ENCODE peak calls at places on chromosomes 2 and 18, in four cellular contexts. One of them, this sample, is unnamed.
A peak's percentile ranks its signal among the peaks of the same experiment; 100 is the strongest.

GRCh38 chr2:95377216-95377530 is 25.3 kb upstream of the FAHD2A start:
- DNase-seq in K562: no peak
- DNase-seq in A549: no peak
- DNase-seq in stomach: no peak
- DNase-seq in this sample: no peak

GRCh38 chr2:2788076-2788475 is 457.0 kb upstream of the MYT1L start:
- DNase-seq in stomach: no peak
- DNase-seq in K562: no peak
- DNase-seq in A549: no peak
- DNase-seq in this sample: no peak

GRCh38 chr18:34224423-34225217 is at the start of gene NOL4:
- DNase-seq in A549: peak; percentile 4
- DNase-seq in stomach: peak; percentile 45
- DNase-seq in K562: no peak
- DNase-seq in this sample: no peak

GRCh38 chr18:55634545-55634944 is 46.6 kb upstream of the TCF4 start:
- DNase-seq in A549: no peak
- DNase-seq in K562: no peak
- DNase-seq in stomach: no peak
- DNase-seq in this sample: no peak

GRCh38 chr2:40240067-40240466 is 211.8 kb downstream of the SLC8A1 start:
- DNase-seq in K562: no peak
- DNase-seq in stomach: peak; percentile 39
- DNase-seq in A549: no peak
- DNase-seq in this sample: peak; percentile 57

GRCh38 chr2:239884051-239884405 is 141.1 kb downstream of the NDUFA10 start:
- DNase-seq in stomach: no peak
- DNase-seq in A549: no peak
- DNase-seq in K562: no peak
- DNase-seq in this sample: no peak

GRCh38 chr2:24971300-24971549 is 530 bp downstream of the DNAJC27 start:
- DNase-seq in stomach: peak; percentile 29
- DNase-seq in K562: no peak
- DNase-seq in A549: no peak
- DNase-seq in this sample: no peak

GRCh38 chr2:25252291-25253152 is 84.1 kb upstream of the POMC start:
- DNase-seq in stomach: peak; percentile 61
- DNase-seq in K562: peak; percentile 97
- DNase-seq in A549: peak; percentile 55
- DNase-seq in this sample: peak; percentile 32

GRCh38 chr18:31566576-31567306 is 24.9 kb upstream of the TTR start:
- DNase-seq in K562: no peak
- DNase-seq in stomach: no peak
- DNase-seq in A549: no peak
- DNase-seq in this sample: no peak

GRCh38 chr2:85539361-85540130 is 578 bp downstream of the MAT2A start:
- DNase-seq in stomach: peak; percentile 64
- DNase-seq in K562: peak; percentile 83
- DNase-seq in A549: peak; percentile 83
- DNase-seq in this sample: peak; percentile 57

GRCh38 chr2:28621172-28622100 is 125.6 kb downstream of the PLB1 start:
- DNase-seq in A549: peak; percentile 68
- DNase-seq in K562: peak; percentile 47
- DNase-seq in stomach: peak; percentile 81
- DNase-seq in this sample: peak; percentile 62

GRCh38 chr2:226057914-226058313 is 658.4 kb downstream of the NYAP2 start:
- DNase-seq in stomach: no peak
- DNase-seq in A549: no peak
- DNase-seq in K562: no peak
- DNase-seq in this sample: no peak

GRCh38 chr2:15571729-15572128 is 10.6 kb upstream of the NBAS start:
- DNase-seq in A549: no peak
- DNase-seq in stomach: no peak
- DNase-seq in K562: no peak
- DNase-seq in this sample: no peak

GRCh38 chr2:197205590-197206215 is 104.9 kb downstream of the ANKRD44 start:
- DNase-seq in K562: no peak
- DNase-seq in A549: no peak
- DNase-seq in stomach: peak; percentile 27
- DNase-seq in this sample: no peak

GRCh38 chr2:159971365-159972122 is 90.9 kb downstream of the PLA2R1 start:
- DNase-seq in K562: no peak
- DNase-seq in stomach: no peak
- DNase-seq in A549: no peak
- DNase-seq in this sample: no peak

GRCh38 chr2:140759431-140760156 is 1371.2 kb downstream of the LRP1B start:
- DNase-seq in stomach: no peak
- DNase-seq in K562: no peak
- DNase-seq in A549: no peak
- DNase-seq in this sample: no peak

GRCh38 chr2:71576541-71576940 is 123.2 kb downstream of the DYSF start:
- DNase-seq in stomach: no peak
- DNase-seq in A549: no peak
- DNase-seq in K562: no peak
- DNase-seq in this sample: no peak

GRCh38 chr18:376307-376706 is 108.5 kb upstream of the THOC1 start:
- DNase-seq in A549: no peak
- DNase-seq in K562: no peak
- DNase-seq in stomach: no peak
- DNase-seq in this sample: peak; percentile 36

GRCh38 chr18:48992791-48993555 is 42.2 kb upstream of the SMAD7 start:
- DNase-seq in K562: no peak
- DNase-seq in stomach: no peak
- DNase-seq in A549: no peak
- DNase-seq in this sample: peak; percentile 37

GRCh38 chr2:19504400-19505198 is 146.2 kb upstream of the OSR1 start:
- DNase-seq in A549: peak; percentile 81
- DNase-seq in K562: no peak
- DNase-seq in stomach: no peak
- DNase-seq in this sample: no peak

GRCh38 chr18:56235061-56235772 is 403.2 kb downstream of the TXNL1 start:
- DNase-seq in stomach: no peak
- DNase-seq in K562: no peak
- DNase-seq in A549: no peak
- DNase-seq in this sample: no peak

GRCh38 chr18:27865431-27865830 is 311.5 kb downstream of the CDH2 start:
- DNase-seq in stomach: no peak
- DNase-seq in K562: no peak
- DNase-seq in A549: no peak
- DNase-seq in this sample: no peak

GRCh38 chr18:9766076-9766481 is 58.0 kb downstream of the RAB31 start:
- DNase-seq in stomach: no peak
- DNase-seq in A549: no peak
- DNase-seq in K562: no peak
- DNase-seq in this sample: no peak

GRCh38 chr2:17136895-17137294 is 381.3 kb downstream of the RAD51AP2 start:
- DNase-seq in stomach: no peak
- DNase-seq in A549: no peak
- DNase-seq in K562: no peak
- DNase-seq in this sample: no peak

GRCh38 chr2:241701155-241701404 is 759 bp upstream of the ING5 start:
- DNase-seq in K562: no peak
- DNase-seq in A549: no peak
- DNase-seq in stomach: no peak
- DNase-seq in this sample: no peak

GRCh38 chr2:7430869-7431641 is 513.8 kb downstream of the RNF144A start:
- DNase-seq in K562: no peak
- DNase-seq in A549: no peak
- DNase-seq in stomach: peak; percentile 36
- DNase-seq in this sample: no peak

GRCh38 chr18:61738488-61738887 is 154.3 kb downstream of the RNF152 start:
- DNase-seq in K562: no peak
- DNase-seq in stomach: no peak
- DNase-seq in A549: no peak
- DNase-seq in this sample: no peak

GRCh38 chr2:241981076-241981700 is 111.7 kb downstream of the RTP5 start:
- DNase-seq in A549: no peak
- DNase-seq in stomach: peak; percentile 17
- DNase-seq in K562: no peak
- DNase-seq in this sample: no peak

GRCh38 chr2:209790066-209790728 is 18.6 kb downstream of the UNC80 start:
- DNase-seq in K562: no peak
- DNase-seq in stomach: no peak
- DNase-seq in A549: no peak
- DNase-seq in this sample: no peak

GRCh38 chr2:222440670-222441422 is 16.5 kb downstream of the SGPP2 start:
- DNase-seq in stomach: no peak
- DNase-seq in A549: peak; percentile 18
- DNase-seq in K562: no peak
- DNase-seq in this sample: no peak

GRCh38 chr2:236774171-236774570 is 204.5 kb downstream of the ACKR3 start:
- DNase-seq in A549: no peak
- DNase-seq in stomach: no peak
- DNase-seq in K562: no peak
- DNase-seq in this sample: no peak

GRCh38 chr2:168571061-168571460 is 115.0 kb downstream of the CERS6 start:
- DNase-seq in K562: no peak
- DNase-seq in stomach: no peak
- DNase-seq in A549: no peak
- DNase-seq in this sample: no peak

GRCh38 chr18:70372450-70373061 is 83.7 kb downstream of the SOCS6 start:
- DNase-seq in K562: no peak
- DNase-seq in stomach: no peak
- DNase-seq in A549: no peak
- DNase-seq in this sample: no peak

GRCh38 chr18:70371085-70371735 is 82.4 kb downstream of the SOCS6 start:
- DNase-seq in K562: no peak
- DNase-seq in A549: no peak
- DNase-seq in stomach: no peak
- DNase-seq in this sample: no peak

GRCh38 chr18:70374154-70374553 is 85.3 kb downstream of the SOCS6 start:
- DNase-seq in stomach: no peak
- DNase-seq in A549: peak; percentile 55
- DNase-seq in K562: no peak
- DNase-seq in this sample: no peak

GRCh38 chr18:70371908-70372307 is 83.1 kb downstream of the SOCS6 start:
- DNase-seq in stomach: no peak
- DNase-seq in A549: peak; percentile 58
- DNase-seq in K562: no peak
- DNase-seq in this sample: no peak

DNA sequence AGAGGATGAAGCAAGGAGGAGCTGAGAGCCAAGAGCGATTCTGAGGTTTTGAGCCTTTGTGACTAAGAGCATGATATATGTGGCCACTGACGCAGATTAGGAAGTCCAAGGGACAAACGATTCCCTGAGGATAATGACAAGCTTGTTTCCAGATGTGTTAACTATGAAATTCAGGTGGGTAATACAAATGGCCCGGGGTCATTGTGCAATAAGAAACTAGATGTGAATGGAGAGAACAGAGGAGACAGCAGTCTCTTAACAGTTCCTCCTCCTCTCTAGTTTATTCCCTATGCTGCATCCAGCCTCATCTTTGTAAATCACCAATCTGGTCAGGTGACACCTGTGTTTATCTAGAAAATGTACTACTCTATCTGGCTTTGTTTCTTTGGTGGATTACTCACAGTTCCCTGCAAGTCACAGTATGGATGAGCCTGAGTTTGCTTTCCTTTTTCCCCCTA is 84.2 kb downstream of the SOCS6 start:
- DNase-seq in A549: peak; percentile 97
- DNase-seq in stomach: no peak
- DNase-seq in K562: no peak
- DNase-seq in this sample: no peak
- TF ChIP-seq EP300 in A549: peak; percentile 99
- TF ChIP-seq EP300 in stomach: no peak
- TF ChIP-seq EP300 in K562: no peak
- TF ChIP-seq EP300 in this sample: no peak

GRCh38 chr2:230307485-230307884 is 19.5 kb upstream of the SP140L start:
- DNase-seq in stomach: no peak
- DNase-seq in K562: no peak
- DNase-seq in A549: no peak
- DNase-seq in this sample: no peak
- H3K4me1 ChIP-seq in stomach: no peaks in the 10 kb centered on the region
- H3K4me1 ChIP-seq in K562: peaks cover 8% of the 10 kb centered on the region
- H3K4me1 ChIP-seq in A549: no peaks in the 10 kb centered on the region
- H3K4me1 ChIP-seq in this sample: no peaks in the 10 kb centered on the region

GRCh38 chr18:47746615-47747014 is 183.8 kb downstream of the SMAD2 start:
- DNase-seq in stomach: peak; percentile 17
- DNase-seq in K562: no peak
- DNase-seq in A549: no peak
- DNase-seq in this sample: no peak

GRCh38 chr18:47747260-47747795 is 183.1 kb downstream of the SMAD2 start:
- DNase-seq in A549: no peak
- DNase-seq in stomach: peak; percentile 19
- DNase-seq in K562: no peak
- DNase-seq in this sample: no peak

GRCh38 chr18:47748093-47748796 is 182.2 kb downstream of the SMAD2 start:
- DNase-seq in K562: no peak
- DNase-seq in stomach: peak; percentile 24
- DNase-seq in A549: no peak
- DNase-seq in this sample: no peak

GRCh38 chr18:47750889-47751423 is 179.5 kb downstream of the SMAD2 start:
- DNase-seq in stomach: peak; percentile 16
- DNase-seq in A549: no peak
- DNase-seq in K562: no peak
- DNase-seq in this sample: no peak

DNA sequence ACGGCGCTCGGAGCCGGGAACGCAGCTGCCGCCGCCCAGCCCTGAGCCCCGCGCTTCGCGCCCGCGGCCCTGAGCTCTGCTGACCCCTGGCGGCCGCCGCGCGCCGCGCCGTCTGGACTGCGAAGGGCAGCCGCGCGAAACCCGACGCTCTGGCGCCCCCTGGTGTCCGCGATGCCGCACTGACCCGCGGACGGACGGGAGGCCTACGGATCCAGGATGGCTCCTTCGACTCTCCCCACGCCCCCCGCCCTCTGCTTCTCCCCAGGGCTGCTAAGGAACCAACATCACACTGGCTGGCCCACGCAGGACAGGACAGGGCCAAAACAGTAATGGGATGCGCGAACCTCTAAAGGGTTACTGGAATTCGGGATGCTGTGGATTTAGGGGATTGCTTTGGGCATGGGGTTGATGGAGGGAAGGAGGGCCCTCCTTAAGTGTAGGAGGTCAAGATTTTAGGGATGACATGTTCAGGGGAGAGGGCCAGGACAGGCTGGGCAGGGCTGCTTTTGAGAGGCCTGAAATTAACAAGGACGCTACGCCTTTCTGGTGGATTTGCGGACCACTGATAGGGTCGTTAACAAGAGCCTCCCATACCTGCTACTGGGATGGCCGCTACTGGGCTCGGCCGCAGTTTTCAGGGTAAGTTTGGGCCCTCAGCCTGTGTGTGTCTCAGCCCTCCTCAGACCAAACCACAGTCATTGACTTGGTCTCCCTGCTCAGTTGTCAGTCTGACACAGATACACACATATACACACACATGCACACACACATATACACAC is 181.1 kb downstream of the SMAD2 start:
- DNase-seq in A549: peak; percentile 50
- DNase-seq in K562: peak; percentile 82
- DNase-seq in stomach: peak; percentile 87
- DNase-seq in this sample: peak; percentile 69
- TF ChIP-seq EP300 in A549: no peak
- TF ChIP-seq EP300 in K562: no peak
- TF ChIP-seq EP300 in stomach: no peak
- TF ChIP-seq EP300 in this sample: no peak

GRCh38 chr2:74036010-74036409 is 51.3 kb downstream of the TET3 start:
- DNase-seq in stomach: no peak
- DNase-seq in A549: no peak
- DNase-seq in K562: no peak
- DNase-seq in this sample: no peak
- H3K4me1 ChIP-seq in stomach: peaks cover 56% of the 10 kb centered on the region
- H3K4me1 ChIP-seq in A549: no peaks in the 10 kb centered on the region
- H3K4me1 ChIP-seq in K562: peaks cover 52% of the 10 kb centered on the region
- H3K4me1 ChIP-seq in this sample: peaks cover 45% of the 10 kb centered on the region

GRCh38 chr18:73975266-73975665 is 172.4 kb downstream of the FBXO15 start:
- DNase-seq in A549: no peak
- DNase-seq in stomach: no peak
- DNase-seq in K562: no peak
- DNase-seq in this sample: no peak
- TF ChIP-seq EP300 in A549: no peak
- TF ChIP-seq EP300 in stomach: no peak
- TF ChIP-seq EP300 in K562: no peak
- TF ChIP-seq EP300 in this sample: no peak

This sample was measured in tibial nerve.